ENCODE peak calls at places on chromosomes 13 and 19, in five cellular contexts. F is A549, P is left ventricle myocardium inferior, K is fibroblast of lung, N is lower lobe of right lung. O is an unnamed sample.

GRCh38 chr19:1315470-1316166 is 29.9 kb downstream of the EFNA2 start:
- DNase-seq in F (peak; percentile 58), P (peak; percentile 53), K (peak; percentile 50), N (peak; percentile 66), O (peak; percentile 67)

GRCh38 chr19:45591004-45591637 is 6.5 kb upstream of the OPA3 start:
- DNase-seq in F (peak; percentile 80), P (no peak), K (peak; percentile 34), N (peak; percentile 68), O (peak; percentile 43)

GRCh38 chr13:51009597-51009996 is 100.0 kb downstream of the RNASEH2B start:
- DNase-seq in F (no peak), P (no peak), K (no peak), N (no peak), O (no peak)

GRCh38 chr13:50589139-50589538 is 254.4 kb downstream of the DLEU7 start:
- DNase-seq in F (no peak), P (no peak), K (peak; percentile 99), N (no peak), O (no peak)

GRCh38 chr13:79898202-79898826 is 417.4 kb downstream of the NDFIP2 start:
- DNase-seq in F (no peak), P (no peak), K (no peak), N (no peak), O (no peak)

GRCh38 chr19:39078436-39079200 is 5.5 kb upstream of the ACP7 start:
- DNase-seq in F (peak; percentile 94), P (no peak), K (peak; percentile 99), N (no peak), O (no peak)

GRCh38 chr19:56217039-56217949 is 15.2 kb downstream of the ZSCAN5C start:
- DNase-seq in F (no peak), P (peak; percentile 15), K (peak; percentile 39), N (no peak), O (peak; percentile 22)

GRCh38 chr13:46172531-46172991 is 9.4 kb downstream of the LCP1 start:
- DNase-seq in F (no peak), P (no peak), K (no peak), N (no peak), O (no peak)

GRCh38 chr19:29278716-29279115 is 65.8 kb upstream of the UQCRFS1 start:
- DNase-seq in F (no peak), P (no peak), K (no peak), N (no peak), O (no peak)

GRCh38 chr13:53821632-53822031 is 793.0 kb downstream of the OLFM4 start:
- DNase-seq in F (no peak), P (no peak), K (no peak), N (no peak), O (no peak)

GRCh38 chr19:32224371-32225244 is 120.8 kb upstream of the ZNF507 start:
- DNase-seq in F (peak; percentile 91), P (peak; percentile 59), K (peak; percentile 7), N (peak; percentile 74), O (peak; percentile 69)

GRCh38 chr13:111066544-111066943 is 48.6 kb upstream of the ARHGEF7 start:
- DNase-seq in F (no peak), P (peak; percentile 30), K (no peak), N (no peak), O (peak; percentile 89)

GRCh38 chr13:73932091-73932490 is 202.1 kb downstream of the KLF12 start:
- DNase-seq in F (no peak), P (no peak), K (peak; percentile 21), N (no peak), O (no peak)

GRCh38 chr13:61880576-61881283 is 465.1 kb upstream of the PCDH20 start:
- DNase-seq in F (no peak), P (no peak), K (peak; percentile 3), N (no peak), O (peak; percentile 41)

GRCh38 chr19:14473073-14473790 is 1.9 kb downstream of the PTGER1 start:
- DNase-seq in F (no peak), P (no peak), K (no peak), N (no peak), O (no peak)

DNA sequence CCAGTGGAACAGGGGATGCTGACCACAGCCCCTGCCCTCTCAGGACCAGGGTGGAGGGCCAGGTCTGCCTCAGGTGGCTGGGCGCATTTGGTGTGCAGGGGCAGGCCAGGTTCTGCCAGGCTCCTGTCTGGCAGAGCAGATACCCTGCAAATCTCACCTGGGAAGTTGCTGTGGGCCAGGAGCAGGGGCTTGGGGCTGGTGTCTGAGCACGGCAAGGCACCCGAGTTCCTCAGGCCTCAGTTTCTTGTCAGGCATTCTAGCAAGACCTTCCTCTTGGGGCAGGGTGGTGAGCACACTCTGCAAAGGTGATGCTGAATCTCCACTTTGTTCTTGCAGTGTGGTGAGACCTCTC is 1.1 kb downstream of the CRTC1 start:
- DNase-seq in F (no peak), P (no peak), K (no peak), N (no peak), O (no peak)
- H3K9me3 ChIP-seq in F (no peaks in the 10 kb centered on the region), P (no peaks in the 10 kb centered on the region), K (no peaks in the 10 kb centered on the region), N (no peaks in the 10 kb centered on the region), O (no peaks in the 10 kb centered on the region)

GRCh38 chr13:26629260-26629659 is 71.8 kb downstream of the WASF3 start:
- DNase-seq in F (no peak), P (no peak), K (no peak), N (no peak), O (peak; percentile 64)
- TF ChIP-seq CTCF in F (no peak), P (no peak), K (no peak), N (no peak), O (peak; percentile 10)

DNA sequence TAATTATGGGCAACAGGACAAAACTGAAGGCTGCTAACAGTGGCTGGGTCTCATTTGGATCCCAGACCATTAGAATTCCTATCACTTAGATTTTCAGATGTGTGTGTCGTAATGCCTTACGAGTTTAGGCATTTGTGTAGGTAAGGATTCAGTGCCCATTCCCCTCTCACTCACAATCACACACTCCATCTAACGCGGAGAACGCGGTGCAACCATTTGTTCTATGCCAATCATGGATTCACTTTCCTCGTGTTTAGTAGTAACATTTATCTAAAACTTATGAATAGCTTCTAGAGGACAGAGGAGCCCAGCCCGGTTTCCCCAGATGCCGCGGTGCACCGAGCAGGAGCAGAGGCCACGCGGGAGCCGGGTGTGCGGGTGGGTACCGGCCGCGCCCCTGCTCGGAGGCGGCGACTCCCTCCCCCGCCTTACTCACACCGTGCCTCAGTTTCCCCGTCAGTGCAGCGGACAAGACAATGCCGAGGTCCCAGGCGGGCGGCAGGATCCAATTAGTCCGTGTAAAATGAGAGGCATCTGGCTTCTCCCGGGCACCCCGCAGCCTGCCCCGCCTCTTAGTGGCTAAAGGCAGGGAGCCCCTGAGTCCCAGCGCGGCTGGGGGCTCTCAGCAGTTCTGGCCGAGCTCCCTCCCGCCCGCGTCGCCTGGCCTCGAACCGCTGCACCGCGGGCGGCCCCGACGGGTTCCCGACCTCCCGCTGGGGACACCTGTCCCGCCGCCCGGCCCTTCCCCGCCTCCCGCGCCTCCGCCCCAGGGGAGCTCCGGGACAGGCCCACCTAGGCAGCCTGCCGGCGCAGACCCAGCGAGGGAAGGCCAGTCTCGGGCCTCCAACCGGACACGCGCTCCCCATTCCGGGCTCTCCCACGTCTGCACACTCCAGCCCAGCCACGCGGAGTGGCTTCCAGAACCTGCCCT is 5.9 kb upstream of the C1QTNF9B start:
- DNase-seq in F (no peak), P (no peak), K (no peak), N (no peak), O (no peak)
- H3K4me3 ChIP-seq in F (no peak overlapping the region), P (peak overlapping the region; percentile 58), K (no peak overlapping the region), N (peak overlapping the region; percentile 35), O (no peak overlapping the region)

DNA sequence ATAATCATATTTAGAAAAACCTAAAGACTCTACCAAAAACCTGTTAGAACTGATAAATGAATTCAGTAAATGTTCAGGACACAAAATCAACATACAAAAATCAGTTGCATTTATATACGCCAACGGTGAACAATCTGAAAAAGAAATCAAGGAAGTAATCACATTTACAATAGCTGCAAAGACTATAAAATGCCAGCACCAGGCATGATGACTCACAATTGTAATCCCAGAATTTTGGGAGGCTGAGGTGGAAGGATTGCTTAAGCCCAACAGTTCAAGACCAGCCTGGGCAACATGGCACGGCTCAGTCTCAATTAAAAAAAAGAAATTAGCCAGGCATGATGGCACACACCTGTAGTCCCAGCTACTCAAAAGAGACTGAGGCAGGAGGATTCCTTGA is 7.0 kb downstream of the ZNF562 start:
- DNase-seq in F (no peak), P (no peak), K (no peak), N (no peak), O (no peak)
- H3K9me3 ChIP-seq in F (peaks cover 90% of the 10 kb centered on the region), P (peaks cover 56% of the 10 kb centered on the region), K (peaks cover 1% of the 10 kb centered on the region), N (peaks cover 45% of the 10 kb centered on the region), O (no peaks in the 10 kb centered on the region)